ENCODE peak calls at places on chromosomes 6 and 20, in seven cellular contexts. S is IMR-90, U is mesendoderm, R is H1, Q is H9, I is neuronal stem cell, K is mesenchymal stem cell. B is an unnamed sample.

GRCh38 chr6:143701343-143702234 is 23.8 kb downstream of the PHACTR2 start:
- DNase-seq in K (no peak), I (no peak), S (peak), R (no peak), U (no peak), Q (no peak), B (no peak)

GRCh38 chr6:27812805-27813626 is 99.2 kb downstream of the OR2B2 start:
- DNase-seq in K (no peak), Q (no peak), R (no peak), I (no peak), U (peak), S (no peak), B (no peak)

GRCh38 chr6:139923964-139924475 is 549.6 kb upstream of the CITED2 start:
- DNase-seq in U (no peak), I (no peak), K (no peak), Q (no peak), R (no peak), S (no peak), B (no peak)

GRCh38 chr20:61608275-61609085 is 356.4 kb downstream of the CDH4 start:
- DNase-seq in Q (peak), K (peak), I (peak), S (peak), U (peak), R (no peak), B (no peak)

GRCh38 chr20:14407336-14407735 is 69.9 kb upstream of the FLRT3 start:
- DNase-seq in U (no peak), Q (no peak), R (no peak), K (no peak), S (no peak), I (no peak), B (no peak)

GRCh38 chr20:64171211-64171610 is 7.0 kb downstream of the MYT1 start:
- DNase-seq in R (no peak), Q (no peak), I (no peak), U (no peak), K (no peak), S (no peak), B (no peak)

GRCh38 chr6:35142578-35142977 is 1.4 kb upstream of the TCP11 start:
- DNase-seq in K (no peak), S (peak), R (no peak), I (no peak), U (no peak), Q (no peak), B (no peak)

GRCh38 chr20:41395669-41396664 is 29.3 kb upstream of the EMILIN3 start:
- DNase-seq in S (peak), I (peak), Q (peak), U (peak), K (no peak), R (no peak), B (peak)

GRCh38 chr20:21556398-21556797 is 42.5 kb upstream of the NKX2-2 start:
- DNase-seq in R (no peak), I (no peak), Q (no peak), S (no peak), U (no peak), K (no peak), B (no peak)

GRCh38 chr6:130417951-130418350 is 52.1 kb downstream of the TMEM200A start:
- DNase-seq in U (no peak), K (peak), S (peak), R (no peak), Q (no peak), I (no peak), B (peak)

GRCh38 chr6:62285612-62286469 is at the start of gene KHDRBS2:
- DNase-seq in S (no peak), U (peak), K (peak), I (peak), R (peak), Q (peak), B (no peak)

GRCh38 chr6:35600659-35601125 is 88.0 kb upstream of the TULP1 start:
- DNase-seq in K (peak), U (no peak), R (no peak), S (no peak), Q (no peak), I (no peak), B (no peak)

GRCh38 chr6:51415501-51415900 is 596.8 kb downstream of the TFAP2B start:
- DNase-seq in I (no peak), K (no peak), U (no peak), R (no peak), Q (no peak), S (no peak), B (peak)

GRCh38 chr6:82040405-82041221 is 206.9 kb downstream of the IBTK start:
- DNase-seq in I (peak), U (peak), R (no peak), K (peak), Q (peak), S (peak), B (peak)

GRCh38 chr6:70162972-70163371 is 139.9 kb downstream of the COL9A1 start:
- DNase-seq in U (no peak), I (no peak), Q (no peak), S (no peak), K (no peak), R (no peak), B (no peak)

GRCh38 chr6:159044899-159045727 is at the start of gene TAGAP:
- DNase-seq in Q (no peak), U (no peak), I (no peak), R (no peak), K (no peak), S (peak), B (peak)

GRCh38 chr6:21438237-21438985 is 155.1 kb upstream of the SOX4 start:
- DNase-seq in K (no peak), U (no peak), S (no peak), I (no peak), Q (no peak), R (no peak), B (no peak)

GRCh38 chr6:135832186-135832585 is 19.3 kb upstream of the PDE7B start:
- DNase-seq in K (no peak), U (no peak), S (no peak), R (no peak), Q (no peak), I (no peak), B (no peak)
- H2AK5ac ChIP-seq in K (no peak), U (no peak), S (no peak), R (no peak), Q (no peak), I (no peak), B (no peak)

GRCh38 chr6:56693246-56693607 is 50.5 kb upstream of the DST start:
- DNase-seq in I (no peak), R (no peak), Q (no peak), U (no peak), K (peak), S (peak), B (peak)
- H2BK120ac ChIP-seq in I (no peak), R (no peak), Q (no peak), U (no peak), K (no peak), S (peak), B (no peak)

GRCh38 chr20:5776074-5776473 is 25.9 kb downstream of the SHLD1 start:
- DNase-seq in K (no peak), Q (no peak), R (no peak), I (no peak), S (no peak), U (no peak), B (no peak)

GRCh38 chr20:5781798-5782750 is 31.9 kb downstream of the SHLD1 start:
- DNase-seq in U (no peak), R (no peak), Q (no peak), I (peak), S (no peak), K (no peak), B (no peak)

GRCh38 chr20:5784735-5785134 is 34.5 kb downstream of the SHLD1 start:
- DNase-seq in K (no peak), I (no peak), S (no peak), Q (no peak), R (no peak), U (no peak), B (peak)

GRCh38 chr20:5779071-5779470 is 28.9 kb downstream of the SHLD1 start:
- DNase-seq in U (no peak), S (no peak), K (no peak), R (no peak), I (no peak), Q (no peak), B (no peak)

GRCh38 chr20:5780233-5781217 is 30.3 kb downstream of the SHLD1 start:
- DNase-seq in K (peak), S (peak), U (no peak), Q (no peak), R (no peak), I (no peak), B (no peak)
- H2AK5ac ChIP-seq in K (no peak), S (no peak), U (no peak), Q (no peak), R (no peak), I (no peak), B (no peak)

DNA sequence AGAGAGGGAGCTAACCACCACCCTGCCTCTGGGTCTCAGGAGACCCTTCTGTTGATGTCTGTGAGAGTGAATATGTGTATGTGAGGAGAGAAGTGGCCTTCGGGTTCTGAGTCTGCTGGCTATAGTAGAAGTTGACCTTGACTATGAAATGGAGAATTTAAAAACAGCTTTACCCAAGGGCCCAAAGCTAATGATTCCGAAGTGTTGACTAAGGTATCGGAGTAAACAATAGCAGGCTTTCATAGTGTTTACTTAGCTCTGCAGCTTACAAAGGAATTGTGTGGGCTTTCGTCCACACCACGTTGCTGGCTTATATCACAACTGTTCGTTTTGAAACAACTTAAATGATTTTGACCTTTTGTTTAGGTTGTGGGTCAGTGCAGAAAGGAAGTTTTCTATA is 126.5 kb upstream of the JAG1 start:
- DNase-seq in U (no peak), Q (no peak), K (peak), S (no peak), R (no peak), I (no peak), B (no peak)
- H2BK120ac ChIP-seq in U (no peak), Q (no peak), K (no peak), S (peak), R (no peak), I (no peak), B (no peak)

DNA sequence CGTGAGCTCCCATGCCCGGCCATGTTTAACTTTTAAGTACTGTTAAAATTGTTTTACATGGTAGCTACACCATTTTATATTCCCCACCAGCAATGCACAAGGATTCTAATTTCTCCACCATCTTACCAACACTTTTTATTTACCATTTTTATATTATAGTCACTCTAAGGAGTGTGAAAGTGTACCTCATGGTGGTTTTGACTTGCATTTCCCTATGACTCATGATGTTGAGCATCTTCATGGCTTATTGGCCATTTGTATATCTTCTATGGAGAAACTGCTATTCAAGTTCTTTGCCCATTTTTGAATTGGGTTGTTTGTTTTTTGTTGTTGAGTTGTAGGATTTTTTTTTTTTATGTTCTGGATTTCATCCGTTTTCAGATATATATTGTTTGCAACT is 15.6 kb upstream of the BPHL start:
- DNase-seq in S (peak), I (no peak), Q (no peak), K (no peak), U (no peak), R (no peak), B (no peak)
- H2AK5ac ChIP-seq in S (no peak), I (no peak), Q (no peak), K (no peak), U (no peak), R (no peak), B (no peak)

GRCh38 chr6:113092795-113093194 is 745.7 kb downstream of the RFPL4B start:
- DNase-seq in S (no peak), K (no peak), U (no peak), R (no peak), I (no peak), Q (no peak), B (no peak)

GRCh38 chr6:113094781-113095180 is 747.7 kb downstream of the RFPL4B start:
- DNase-seq in U (no peak), S (peak), K (peak), I (no peak), Q (no peak), R (no peak), B (no peak)

GRCh38 chr6:113095836-113096235 is 748.7 kb downstream of the RFPL4B start:
- DNase-seq in U (no peak), Q (no peak), I (no peak), R (no peak), S (no peak), K (no peak), B (no peak)
- H2BK120ac ChIP-seq in U (no peak), Q (no peak), I (no peak), R (no peak), S (peak), K (no peak), B (no peak)

DNA sequence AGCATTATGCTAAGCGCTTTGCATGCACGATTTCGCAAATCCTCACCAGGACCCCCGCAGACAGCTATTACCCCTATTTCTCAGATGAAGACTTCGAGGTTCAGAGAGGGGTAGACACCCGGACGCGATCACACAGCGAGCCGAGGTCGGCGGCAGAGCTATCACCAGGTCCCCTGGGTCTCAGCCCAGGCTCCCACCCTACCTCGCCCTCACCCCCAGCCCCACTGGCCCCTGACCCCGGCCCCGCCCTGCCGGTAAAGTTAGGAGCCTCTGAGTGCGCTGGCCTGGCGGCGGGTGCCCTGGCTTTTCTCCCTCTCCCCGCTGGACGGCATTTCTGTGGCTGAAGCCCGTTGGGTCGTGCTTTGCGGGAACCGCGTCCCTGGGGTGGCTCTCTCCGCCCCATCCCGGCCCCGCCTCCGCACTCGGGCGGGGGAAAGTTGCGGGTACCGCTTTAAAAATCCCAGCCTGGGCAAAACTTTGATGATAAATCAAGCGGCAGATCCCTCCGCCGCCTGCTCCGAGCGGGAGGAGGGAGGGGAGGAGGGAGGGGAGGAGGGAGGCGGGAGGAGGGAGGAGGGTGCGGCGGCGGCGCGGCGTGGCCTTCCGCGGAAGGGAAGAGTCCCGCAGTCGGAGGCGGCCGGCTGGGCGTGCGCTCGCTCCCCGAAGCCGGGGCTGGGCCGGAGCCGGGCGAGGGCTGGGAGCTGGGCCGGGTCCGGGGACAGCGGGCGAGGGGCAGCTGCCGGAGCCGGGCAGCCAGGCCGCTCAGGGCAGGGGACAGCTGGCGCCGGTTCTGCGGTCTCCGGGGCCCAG is at the start of gene VSTM2L:
- DNase-seq in U (peak), S (peak), R (no peak), K (peak), I (no peak), Q (peak), B (no peak)
- H2AK5ac ChIP-seq in U (no peak), S (no peak), R (peak), K (no peak), I (peak), Q (no peak), B (no peak)

DNA sequence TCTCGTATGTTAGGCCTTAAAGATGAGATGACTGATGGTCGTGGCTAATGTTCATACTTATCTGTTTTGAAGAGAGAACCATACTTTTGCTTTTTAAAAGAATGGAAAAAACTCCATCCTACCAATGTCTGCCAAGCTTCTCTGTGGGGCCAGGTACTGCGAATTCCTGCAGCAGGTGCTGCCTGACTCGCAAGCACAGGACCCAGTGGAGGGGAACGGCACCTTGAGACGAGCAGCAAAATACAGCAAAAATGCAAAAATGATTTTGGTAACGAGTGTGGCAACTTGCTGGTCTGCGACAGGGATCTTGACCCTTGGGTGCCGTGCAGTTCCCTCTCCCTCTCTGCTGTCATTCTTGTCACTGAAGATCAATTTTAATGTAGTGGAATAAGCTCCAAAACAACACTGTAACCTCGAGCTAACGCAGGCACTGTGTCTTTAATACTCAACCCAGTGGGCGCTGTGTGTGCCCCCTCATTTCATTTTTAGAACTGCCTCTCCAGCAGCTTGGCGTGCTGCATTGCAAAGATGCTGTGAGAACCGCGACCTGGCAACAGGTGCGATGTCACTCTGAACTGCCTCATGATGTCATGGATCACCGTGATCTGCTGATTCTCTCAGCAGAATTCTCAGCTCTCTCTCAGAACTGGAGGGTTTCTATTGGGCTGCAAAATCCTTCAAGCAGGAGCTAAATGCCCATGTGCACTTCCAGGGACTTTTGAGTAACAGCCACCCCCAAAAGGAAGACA is 51.6 kb downstream of the RAMACL start:
- DNase-seq in U (no peak), I (no peak), R (no peak), Q (no peak), S (no peak), K (no peak), B (no peak)
- H2BK120ac ChIP-seq in U (no peak), I (no peak), R (no peak), Q (no peak), S (no peak), K (no peak), B (no peak)